ENCODE peak calls at places on chromosomes 7 and 10, in ten cellular contexts. One of them, this sample, is unnamed.

GRCh38 chr7:27110163-27110976 is 7.9 kb upstream of the HOXA2 start:
- DNase-seq in endodermal cell: peak; percentile 83
- DNase-seq in GM12865: no peak
- DNase-seq in pancreas: no peak
- DNase-seq in lower leg skin: peak; percentile 84
- DNase-seq in progenitor cell of endocrine pancreas: peak; percentile 76
- DNase-seq in astrocyte of the cerebellum: peak; percentile 92
- DNase-seq in prostate gland: peak; percentile 63
- DNase-seq in cardiac muscle cell: no peak
- DNase-seq in cardiac fibroblast: peak; percentile 64
- DNase-seq in this sample: no peak

GRCh38 chr10:30774281-30774680 is 144.7 kb upstream of the LYZL2 start:
- DNase-seq in endodermal cell: no peak
- DNase-seq in progenitor cell of endocrine pancreas: no peak
- DNase-seq in cardiac muscle cell: no peak
- DNase-seq in astrocyte of the cerebellum: no peak
- DNase-seq in cardiac fibroblast: no peak
- DNase-seq in lower leg skin: no peak
- DNase-seq in pancreas: no peak
- DNase-seq in prostate gland: no peak
- DNase-seq in GM12865: no peak
- DNase-seq in this sample: no peak

GRCh38 chr10:5159126-5159525 is 25.8 kb downstream of the AKR1C8 start:
- DNase-seq in lower leg skin: no peak
- DNase-seq in cardiac fibroblast: peak; percentile 1
- DNase-seq in GM12865: no peak
- DNase-seq in prostate gland: no peak
- DNase-seq in endodermal cell: no peak
- DNase-seq in cardiac muscle cell: peak; percentile 9
- DNase-seq in progenitor cell of endocrine pancreas: no peak
- DNase-seq in astrocyte of the cerebellum: no peak
- DNase-seq in pancreas: no peak
- DNase-seq in this sample: no peak

GRCh38 chr7:147833549-147833948 is 757.0 kb upstream of the C7orf33 start:
- DNase-seq in prostate gland: no peak
- DNase-seq in cardiac fibroblast: no peak
- DNase-seq in cardiac muscle cell: no peak
- DNase-seq in pancreas: no peak
- DNase-seq in endodermal cell: peak; percentile 80
- DNase-seq in progenitor cell of endocrine pancreas: no peak
- DNase-seq in lower leg skin: no peak
- DNase-seq in astrocyte of the cerebellum: no peak
- DNase-seq in GM12865: no peak
- DNase-seq in this sample: no peak

GRCh38 chr7:130699686-130700085 is 13.3 kb upstream of the TSGA13 start:
- DNase-seq in cardiac muscle cell: no peak
- DNase-seq in prostate gland: no peak
- DNase-seq in GM12865: no peak
- DNase-seq in lower leg skin: no peak
- DNase-seq in pancreas: no peak
- DNase-seq in astrocyte of the cerebellum: no peak
- DNase-seq in endodermal cell: no peak
- DNase-seq in progenitor cell of endocrine pancreas: no peak
- DNase-seq in cardiac fibroblast: no peak
- DNase-seq in this sample: peak; percentile 5

GRCh38 chr10:49110684-49111319 is 4.5 kb downstream of the VSTM4 start:
- DNase-seq in astrocyte of the cerebellum: no peak
- DNase-seq in GM12865: no peak
- DNase-seq in prostate gland: no peak
- DNase-seq in lower leg skin: peak; percentile 59
- DNase-seq in endodermal cell: peak; percentile 34
- DNase-seq in progenitor cell of endocrine pancreas: no peak
- DNase-seq in cardiac muscle cell: no peak
- DNase-seq in cardiac fibroblast: no peak
- DNase-seq in pancreas: no peak
- DNase-seq in this sample: no peak

GRCh38 chr7:767941-768729 is 41.1 kb upstream of the PRKAR1B start:
- DNase-seq in lower leg skin: no peak
- DNase-seq in GM12865: no peak
- DNase-seq in progenitor cell of endocrine pancreas: no peak
- DNase-seq in endodermal cell: peak; percentile 39
- DNase-seq in astrocyte of the cerebellum: no peak
- DNase-seq in cardiac fibroblast: no peak
- DNase-seq in prostate gland: no peak
- DNase-seq in pancreas: peak; percentile 44
- DNase-seq in cardiac muscle cell: no peak
- DNase-seq in this sample: no peak

GRCh38 chr10:62626096-62626495 is 178.4 kb upstream of the ADO start:
- DNase-seq in lower leg skin: no peak
- DNase-seq in cardiac muscle cell: no peak
- DNase-seq in GM12865: no peak
- DNase-seq in cardiac fibroblast: no peak
- DNase-seq in progenitor cell of endocrine pancreas: no peak
- DNase-seq in prostate gland: no peak
- DNase-seq in astrocyte of the cerebellum: no peak
- DNase-seq in endodermal cell: no peak
- DNase-seq in pancreas: no peak
- DNase-seq in this sample: no peak

GRCh38 chr7:2452074-2452507 is 24.1 kb downstream of the GRIFIN start:
- DNase-seq in astrocyte of the cerebellum: no peak
- DNase-seq in endodermal cell: peak; percentile 61
- DNase-seq in lower leg skin: no peak
- DNase-seq in pancreas: no peak
- DNase-seq in cardiac muscle cell: peak; percentile 11
- DNase-seq in prostate gland: no peak
- DNase-seq in cardiac fibroblast: no peak
- DNase-seq in GM12865: no peak
- DNase-seq in progenitor cell of endocrine pancreas: no peak
- DNase-seq in this sample: peak; percentile 52
- TF ChIP-seq CTCF in astrocyte of the cerebellum: no peak
- TF ChIP-seq CTCF in endodermal cell: no peak
- TF ChIP-seq CTCF in lower leg skin: no peak
- TF ChIP-seq CTCF in pancreas: no peak
- TF ChIP-seq CTCF in cardiac muscle cell: no peak
- TF ChIP-seq CTCF in prostate gland: no peak
- TF ChIP-seq CTCF in cardiac fibroblast: no peak
- TF ChIP-seq CTCF in GM12865: no peak
- TF ChIP-seq CTCF in progenitor cell of endocrine pancreas: no peak
- TF ChIP-seq CTCF in this sample: no peak

GRCh38 chr7:23013715-23014649 is at the start of gene HYCC1:
- DNase-seq in GM12865: peak; percentile 99
- DNase-seq in astrocyte of the cerebellum: peak; percentile 97
- DNase-seq in progenitor cell of endocrine pancreas: peak; percentile 97
- DNase-seq in endodermal cell: peak; percentile 100
- DNase-seq in prostate gland: peak; percentile 99
- DNase-seq in pancreas: peak; percentile 99
- DNase-seq in cardiac fibroblast: peak; percentile 99
- DNase-seq in cardiac muscle cell: peak; percentile 99
- DNase-seq in lower leg skin: peak; percentile 100
- DNase-seq in this sample: peak; percentile 100

GRCh38 chr7:23012186-23012585 is 1.7 kb downstream of the HYCC1 start:
- DNase-seq in GM12865: no peak
- DNase-seq in astrocyte of the cerebellum: no peak
- DNase-seq in prostate gland: no peak
- DNase-seq in pancreas: no peak
- DNase-seq in cardiac fibroblast: no peak
- DNase-seq in lower leg skin: no peak
- DNase-seq in progenitor cell of endocrine pancreas: no peak
- DNase-seq in endodermal cell: no peak
- DNase-seq in cardiac muscle cell: no peak
- DNase-seq in this sample: no peak

GRCh38 chr7:23011222-23011924 is 2.6 kb downstream of the HYCC1 start:
- DNase-seq in endodermal cell: no peak
- DNase-seq in lower leg skin: no peak
- DNase-seq in progenitor cell of endocrine pancreas: no peak
- DNase-seq in astrocyte of the cerebellum: no peak
- DNase-seq in cardiac muscle cell: no peak
- DNase-seq in prostate gland: no peak
- DNase-seq in GM12865: no peak
- DNase-seq in cardiac fibroblast: no peak
- DNase-seq in pancreas: no peak
- DNase-seq in this sample: no peak

GRCh38 chr7:23014681-23015080 is 751 bp upstream of the HYCC1 start:
- DNase-seq in astrocyte of the cerebellum: no peak
- DNase-seq in cardiac muscle cell: no peak
- DNase-seq in cardiac fibroblast: no peak
- DNase-seq in progenitor cell of endocrine pancreas: no peak
- DNase-seq in prostate gland: no peak
- DNase-seq in lower leg skin: no peak
- DNase-seq in endodermal cell: no peak
- DNase-seq in GM12865: no peak
- DNase-seq in pancreas: no peak
- DNase-seq in this sample: no peak

DNA sequence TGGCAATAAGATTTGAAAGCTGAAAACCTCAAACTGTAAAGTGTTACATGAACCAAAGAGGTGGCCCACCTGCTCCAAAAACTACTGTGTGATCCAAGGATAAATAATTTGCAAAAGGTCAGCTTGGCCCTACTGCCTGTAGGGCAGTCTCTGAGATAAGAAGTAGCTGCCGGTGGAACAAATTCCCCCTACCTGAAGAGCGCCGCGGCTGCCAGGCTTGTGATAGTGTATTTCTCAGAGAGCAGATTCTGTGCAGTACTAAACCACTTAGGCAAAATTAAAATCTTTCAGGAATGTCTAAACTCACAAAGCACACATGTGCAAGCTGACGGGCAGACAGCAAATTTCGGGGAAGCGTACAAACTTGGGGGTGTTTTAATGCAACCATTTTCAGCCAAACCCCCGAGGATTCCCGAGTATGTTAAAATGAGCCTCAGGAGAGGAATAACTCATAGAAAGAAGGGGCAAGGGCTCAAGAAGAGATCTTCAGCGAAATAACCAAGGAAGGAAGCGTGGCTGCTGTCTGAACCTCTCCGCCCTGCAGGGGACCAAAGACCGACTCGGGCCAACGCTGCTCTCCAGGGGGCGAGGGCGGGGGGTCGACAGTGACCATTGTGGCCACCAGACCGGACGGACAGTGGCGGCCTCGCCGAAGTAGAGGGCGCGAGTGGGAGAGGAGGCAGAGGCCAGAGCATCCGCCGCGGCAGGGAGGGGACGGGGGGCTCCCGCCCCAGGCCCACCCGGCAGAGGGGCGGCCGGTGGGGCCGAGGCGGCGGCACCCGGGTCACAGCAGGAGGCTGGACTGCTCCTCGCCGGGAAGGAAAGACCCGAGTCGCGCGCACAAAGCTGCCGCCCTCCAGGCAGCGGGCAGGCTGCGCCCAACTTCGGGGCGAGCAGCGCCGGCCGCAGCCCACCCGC is 874 bp downstream of the HYCC1 start:
- DNase-seq in endodermal cell: peak; percentile 78
- DNase-seq in pancreas: peak; percentile 21
- DNase-seq in lower leg skin: peak; percentile 90
- DNase-seq in astrocyte of the cerebellum: no peak
- DNase-seq in progenitor cell of endocrine pancreas: peak; percentile 47
- DNase-seq in cardiac fibroblast: no peak
- DNase-seq in cardiac muscle cell: no peak
- DNase-seq in GM12865: peak; percentile 57
- DNase-seq in prostate gland: peak; percentile 5
- DNase-seq in this sample: peak; percentile 16
- TF ChIP-seq CTCF in endodermal cell: peak; percentile 35
- TF ChIP-seq CTCF in pancreas: no peak
- TF ChIP-seq CTCF in lower leg skin: no peak
- TF ChIP-seq CTCF in astrocyte of the cerebellum: peak; percentile 1
- TF ChIP-seq CTCF in progenitor cell of endocrine pancreas: peak; percentile 6
- TF ChIP-seq CTCF in cardiac fibroblast: no peak
- TF ChIP-seq CTCF in cardiac muscle cell: no peak
- TF ChIP-seq CTCF in GM12865: no peak
- TF ChIP-seq CTCF in prostate gland: peak; percentile 6
- TF ChIP-seq CTCF in this sample: no peak

DNA sequence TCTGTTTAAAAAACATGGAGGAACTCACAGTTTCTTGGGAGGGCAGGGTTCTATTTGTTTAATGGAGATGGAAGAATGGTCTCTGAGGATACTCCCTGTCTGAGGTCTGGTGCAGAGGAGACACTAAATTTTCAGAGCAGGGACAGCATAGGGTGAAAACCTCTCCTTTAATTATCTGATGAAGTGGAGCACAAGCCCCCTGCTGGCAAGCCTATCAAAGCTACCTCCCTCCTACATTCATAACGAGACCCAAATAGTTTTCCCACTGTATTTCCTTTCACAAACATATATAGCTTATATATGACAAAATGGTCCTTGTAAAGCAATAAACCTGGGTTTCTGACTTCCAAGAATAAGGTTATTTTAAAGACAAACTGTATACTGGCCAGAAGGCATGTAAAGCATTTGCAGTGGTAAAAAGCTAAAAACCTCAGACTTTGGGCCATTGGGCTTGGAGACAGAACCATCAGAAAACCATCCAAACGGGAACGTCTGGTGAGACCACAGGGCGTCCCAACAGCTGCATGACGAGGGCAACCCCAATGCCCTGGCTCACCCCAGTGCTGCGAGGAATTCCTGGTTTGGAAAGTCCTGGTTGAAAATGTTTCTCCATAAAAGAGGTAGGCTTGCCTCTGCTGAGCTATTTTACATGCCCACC is 201.3 kb downstream of the FANK1 start:
- DNase-seq in cardiac fibroblast: no peak
- DNase-seq in prostate gland: no peak
- DNase-seq in cardiac muscle cell: no peak
- DNase-seq in pancreas: no peak
- DNase-seq in GM12865: no peak
- DNase-seq in progenitor cell of endocrine pancreas: no peak
- DNase-seq in astrocyte of the cerebellum: no peak
- DNase-seq in lower leg skin: no peak
- DNase-seq in endodermal cell: no peak
- DNase-seq in this sample: no peak
- TF ChIP-seq CTCF in cardiac fibroblast: no peak
- TF ChIP-seq CTCF in prostate gland: no peak
- TF ChIP-seq CTCF in cardiac muscle cell: peak; percentile 24
- TF ChIP-seq CTCF in pancreas: no peak
- TF ChIP-seq CTCF in GM12865: peak; percentile 4
- TF ChIP-seq CTCF in progenitor cell of endocrine pancreas: no peak
- TF ChIP-seq CTCF in astrocyte of the cerebellum: no peak
- TF ChIP-seq CTCF in lower leg skin: no peak
- TF ChIP-seq CTCF in endodermal cell: peak; percentile 54
- TF ChIP-seq CTCF in this sample: no peak

DNA sequence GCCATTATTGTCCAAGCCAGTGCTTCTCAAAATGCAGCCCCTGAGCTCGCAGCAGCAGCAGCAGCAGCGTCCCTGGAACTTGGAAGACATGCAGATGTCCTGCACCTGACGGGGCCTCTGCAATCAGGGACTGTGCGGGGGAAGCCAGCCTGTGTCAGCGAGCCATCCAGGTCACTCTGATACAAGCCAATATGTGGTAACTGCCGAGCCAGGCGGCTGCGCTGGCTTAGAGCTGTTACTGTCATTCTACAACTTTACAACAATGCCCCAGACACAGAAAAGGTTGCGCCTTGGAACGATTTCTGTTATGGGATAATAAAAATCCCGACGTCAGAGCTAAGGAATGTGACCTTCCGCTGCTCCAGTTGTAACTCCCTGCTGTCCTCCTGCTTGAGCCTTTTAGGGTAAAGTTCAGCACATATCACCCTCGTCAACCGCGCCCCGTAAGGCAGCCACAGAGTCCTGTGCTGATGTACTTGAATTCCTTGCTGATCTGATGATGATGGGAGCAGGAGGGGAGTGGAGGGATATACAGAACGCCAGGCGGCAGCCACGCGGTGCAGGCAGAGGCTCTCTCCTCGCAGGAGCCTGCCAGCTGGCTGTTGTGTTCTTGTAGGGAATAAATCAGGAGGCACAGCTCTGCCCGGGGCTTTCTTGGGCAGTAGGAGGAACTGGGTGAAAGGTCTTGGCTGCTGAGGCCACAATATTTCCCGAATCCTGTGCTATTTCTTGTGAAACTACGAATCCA is 20.0 kb upstream of the CRYGN start:
- DNase-seq in pancreas: peak; percentile 65
- DNase-seq in astrocyte of the cerebellum: peak; percentile 82
- DNase-seq in GM12865: no peak
- DNase-seq in cardiac muscle cell: peak; percentile 97
- DNase-seq in progenitor cell of endocrine pancreas: peak; percentile 35
- DNase-seq in prostate gland: peak; percentile 87
- DNase-seq in endodermal cell: peak; percentile 72
- DNase-seq in cardiac fibroblast: peak; percentile 98
- DNase-seq in lower leg skin: peak; percentile 96
- DNase-seq in this sample: no peak
- TF ChIP-seq CTCF in pancreas: no peak
- TF ChIP-seq CTCF in astrocyte of the cerebellum: peak; percentile 53
- TF ChIP-seq CTCF in GM12865: no peak
- TF ChIP-seq CTCF in cardiac muscle cell: peak; percentile 57
- TF ChIP-seq CTCF in progenitor cell of endocrine pancreas: no peak
- TF ChIP-seq CTCF in prostate gland: peak; percentile 48
- TF ChIP-seq CTCF in endodermal cell: no peak
- TF ChIP-seq CTCF in cardiac fibroblast: peak; percentile 41
- TF ChIP-seq CTCF in lower leg skin: no peak
- TF ChIP-seq CTCF in this sample: no peak